ENCODE peak calls at places on chromosomes 11 and 22, in nine cellular contexts. B, A, R, U, N, K, M, J and W are unnamed samples.

GRCh38 chr11:77590194-77590591 is 440 bp downstream of the AQP11 start:
- DNase-seq in B (peak; percentile 73), A (no peak), R (peak; percentile 46), U (peak; percentile 47), N (no peak), K (peak; percentile 46), M (peak; percentile 22), J (peak; percentile 16), W (peak; percentile 35)

GRCh38 chr11:83566948-83567347 is 280.8 kb upstream of the CCDC90B start:
- DNase-seq in B (peak; percentile 40), A (no peak), R (peak; percentile 83), U (no peak), N (peak; percentile 4), K (peak; percentile 74), M (no peak), J (no peak), W (peak; percentile 38)

GRCh38 chr11:78708388-78708787 is 133.7 kb upstream of the NARS2 start:
- DNase-seq in B (peak; percentile 83), A (no peak), R (peak; percentile 39), U (no peak), N (no peak), K (no peak), M (no peak), J (no peak), W (no peak)

GRCh38 chr11:62985351-62985750 is 584 bp upstream of the SLC22A6 start:
- DNase-seq in B (no peak), A (no peak), R (no peak), U (no peak), N (no peak), K (no peak), M (no peak), J (no peak), W (no peak)

GRCh38 chr11:2714463-2714800 is 14.6 kb upstream of the KCNQ1OT1 start:
- DNase-seq in B (no peak), A (no peak), R (no peak), U (no peak), N (no peak), K (no peak), M (no peak), J (no peak), W (no peak)

GRCh38 chr11:9838229-9838628 is 174.4 kb downstream of the SWAP70 start:
- DNase-seq in B (peak; percentile 35), A (no peak), R (no peak), U (no peak), N (no peak), K (peak; percentile 49), M (no peak), J (no peak), W (no peak)

GRCh38 chr11:66852466-66853241 is 4.2 kb upstream of the LRFN4 start:
- DNase-seq in B (no peak), A (no peak), R (no peak), U (no peak), N (no peak), K (no peak), M (no peak), J (no peak), W (no peak)

GRCh38 chr22:20246368-20247009 is 21.6 kb downstream of the RTN4R start:
- DNase-seq in B (no peak), A (no peak), R (no peak), U (no peak), N (no peak), K (no peak), M (no peak), J (no peak), W (no peak)

GRCh38 chr22:21984793-21985192 is 2.2 kb upstream of the TOP3B start:
- DNase-seq in B (peak; percentile 28), A (no peak), R (peak; percentile 40), U (no peak), N (no peak), K (peak; percentile 16), M (no peak), J (no peak), W (no peak)

GRCh38 chr22:29744902-29745301 is 21.9 kb downstream of the ZMAT5 start:
- DNase-seq in B (no peak), A (peak; percentile 37), R (peak; percentile 70), U (no peak), N (no peak), K (peak; percentile 59), M (no peak), J (no peak), W (peak; percentile 14)

GRCh38 chr11:72079776-72080325 is 491 bp downstream of the NUMA1 start:
- DNase-seq in B (no peak), A (no peak), R (no peak), U (no peak), N (no peak), K (peak; percentile 42), M (no peak), J (peak; percentile 22), W (no peak)

GRCh38 chr11:9060700-9061111 is 30.7 kb downstream of the SCUBE2 start:
- DNase-seq in B (peak; percentile 41), A (no peak), R (no peak), U (peak; percentile 51), N (no peak), K (no peak), M (no peak), J (no peak), W (no peak)

GRCh38 chr11:45145421-45146071 is 893 bp upstream of the PRDM11 start:
- DNase-seq in B (no peak), A (no peak), R (peak; percentile 35), U (no peak), N (no peak), K (peak; percentile 54), M (peak; percentile 43), J (no peak), W (peak; percentile 45)

GRCh38 chr22:43828711-43829447 is 16.8 kb upstream of the EFCAB6 start:
- DNase-seq in B (no peak), A (peak; percentile 37), R (peak; percentile 81), U (no peak), N (no peak), K (peak; percentile 98), M (peak; percentile 82), J (no peak), W (peak; percentile 29)

GRCh38 chr11:1640076-1640946 is 10.7 kb downstream of the KRTAP5-5 start:
- DNase-seq in B (peak; percentile 65), A (peak; percentile 74), R (no peak), U (peak; percentile 18), N (no peak), K (peak; percentile 18), M (no peak), J (peak; percentile 23), W (no peak)

GRCh38 chr11:66334605-66335442 is 1.4 kb downstream of the RIN1 start:
- DNase-seq in B (no peak), A (no peak), R (no peak), U (no peak), N (no peak), K (no peak), M (no peak), J (no peak), W (no peak)

GRCh38 chr11:6249822-6250555 is 9.6 kb upstream of the CCKBR start:
- DNase-seq in B (peak; percentile 77), A (no peak), R (peak; percentile 85), U (no peak), N (peak; percentile 9), K (peak; percentile 87), M (peak; percentile 60), J (no peak), W (peak; percentile 77)

GRCh38 chr11:10693509-10694071 is at the start of gene IRAG1:
- DNase-seq in B (no peak), A (no peak), R (peak; percentile 78), U (no peak), N (no peak), K (peak; percentile 70), M (peak; percentile 61), J (no peak), W (peak; percentile 70)

GRCh38 chr11:88086297-88086696 is 88.9 kb downstream of the RAB38 start:
- DNase-seq in B (no peak), A (no peak), R (no peak), U (no peak), N (no peak), K (no peak), M (no peak), J (no peak), W (no peak)

GRCh38 chr11:15526032-15526431 is 411.3 kb downstream of the INSC start:
- DNase-seq in B (no peak), A (no peak), R (no peak), U (no peak), N (no peak), K (no peak), M (no peak), J (no peak), W (no peak)
- TF ChIP-seq CTCF in B (no peak), A (no peak), R (no peak), U (no peak), N (no peak), K (no peak), M (no peak), J (no peak), W (no peak)

DNA sequence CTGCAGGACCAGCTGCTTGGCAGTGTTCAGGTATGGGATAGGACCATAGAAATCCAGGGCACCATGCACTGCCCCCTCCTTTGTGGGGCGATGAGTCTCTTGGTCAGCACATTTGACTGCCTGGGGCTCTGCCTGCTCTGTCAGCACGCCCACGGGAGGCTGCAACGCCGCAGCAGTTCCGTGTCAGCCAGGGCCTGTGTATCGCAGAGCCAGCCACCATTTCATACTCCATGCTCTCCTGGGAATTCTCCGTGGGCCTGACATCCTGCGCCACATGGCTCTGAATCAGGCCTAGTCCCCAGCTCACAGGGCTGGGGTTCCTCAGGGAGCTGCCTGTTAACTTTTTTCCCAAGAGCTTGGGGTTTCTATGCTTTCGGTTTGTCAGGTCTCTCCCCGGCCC is 16.9 kb upstream of the RELT start:
- DNase-seq in B (no peak), A (no peak), R (peak; percentile 22), U (peak; percentile 59), N (no peak), K (no peak), M (peak; percentile 76), J (no peak), W (no peak)
- H3K4me3 ChIP-seq in B (no peak overlapping the region), A (no peak overlapping the region), R (no peak overlapping the region), U (peak overlapping the region; percentile 51), N (no peak overlapping the region), K (no peak overlapping the region), M (no peak overlapping the region), J (no peak overlapping the region), W (no peak overlapping the region)

GRCh38 chr11:57751676-57752253 is at the start of gene BTBD18:
- DNase-seq in B (peak; percentile 79), A (no peak), R (peak; percentile 58), U (no peak), N (no peak), K (peak; percentile 70), M (peak; percentile 23), J (no peak), W (peak; percentile 64)
- TF ChIP-seq CTCF in B (peak; percentile 87), A (peak; percentile 33), R (peak; percentile 58), U (no peak), N (peak; percentile 42), K (peak; percentile 41), M (peak; percentile 51), J (no peak), W (peak; percentile 65)

GRCh38 chr11:89489930-89490329 is 1.2 kb downstream of the NOX4 start:
- DNase-seq in B (no peak), A (no peak), R (peak; percentile 76), U (no peak), N (no peak), K (no peak), M (no peak), J (no peak), W (peak; percentile 48)
- H3K4me3 ChIP-seq in B (no peak overlapping the region), A (no peak overlapping the region), R (peak overlapping the region; percentile 57), U (no peak overlapping the region), N (peak overlapping the region; percentile 48), K (no peak overlapping the region), M (peak overlapping the region; percentile 61), J (no peak overlapping the region), W (peak overlapping the region; percentile 53)